ENCODE peak calls at places on chromosomes 2 and 18, in four cellular contexts. F, N, K and S are unnamed samples. For H3K27me3, the result is how much of the 10 kb centered on the place peaks cover.

GRCh38 chr2:145906356-145906755 is 1386.4 kb upstream of the ZEB2 start:
- DNase-seq in N (no peak), F (no peak), K (no peak), S (no peak)

GRCh38 chr2:69013837-69014796 is 1.1 kb downstream of the ANTXR1 start:
- DNase-seq in F (no peak), N (no peak), K (no peak), S (peak)

GRCh38 chr2:121504316-121504715 is 26.4 kb upstream of the RNU4ATAC start:
- DNase-seq in K (no peak), F (no peak), N (no peak), S (no peak)

GRCh38 chr18:36630917-36631316 is 197.9 kb downstream of the TPGS2 start:
- DNase-seq in N (no peak), F (no peak), K (no peak), S (no peak)

GRCh38 chr2:181607629-181608627 is 49.0 kb downstream of the CERKL start:
- DNase-seq in K (no peak), N (no peak), F (no peak), S (no peak)

GRCh38 chr2:168247341-168248305 is at the start of gene STK39:
- DNase-seq in N (peak), F (peak), K (peak), S (peak)

GRCh38 chr2:227214622-227215041 is 50.2 kb downstream of the COL4A3 start:
- DNase-seq in K (no peak), F (no peak), N (no peak), S (no peak)

GRCh38 chr18:4017479-4017878 is 437.6 kb downstream of the DLGAP1 start:
- DNase-seq in K (no peak), F (no peak), N (no peak), S (no peak)

GRCh38 chr18:58605027-58606020 is 23.6 kb downstream of the ALPK2 start:
- DNase-seq in K (no peak), F (no peak), N (no peak), S (no peak)

GRCh38 chr2:225076125-225076524 is 33.9 kb upstream of the DOCK10 start:
- DNase-seq in K (no peak), F (no peak), N (no peak), S (no peak)

GRCh38 chr2:85066874-85067351 is 66.3 kb upstream of the TCF7L1 start:
- DNase-seq in F (peak), K (peak), N (peak), S (peak)

GRCh38 chr2:46198931-46199330 is 98.3 kb upstream of the EPAS1 start:
- DNase-seq in F (no peak), K (no peak), N (peak), S (no peak)

GRCh38 chr2:102753563-102754159 is 8.2 kb upstream of the TMEM182 start:
- DNase-seq in N (peak), F (peak), K (no peak), S (no peak)

GRCh38 chr18:1047406-1047805 is 142.7 kb downstream of the ADCYAP1 start:
- DNase-seq in K (no peak), F (no peak), N (no peak), S (no peak)

GRCh38 chr2:84495539-84496146 is 20.7 kb upstream of the DNAH6 start:
- DNase-seq in F (no peak), K (no peak), N (no peak), S (no peak)

GRCh38 chr2:26537069-26537825 is 59.3 kb upstream of the OTOF start:
- DNase-seq in N (no peak), F (no peak), K (no peak), S (no peak)

GRCh38 chr18:74796928-74797576 is 199.4 kb downstream of the ZNF407 start:
- DNase-seq in K (no peak), N (peak), F (no peak), S (no peak)

GRCh38 chr2:122020377-122020776 is 264.9 kb downstream of the TSN start:
- DNase-seq in F (no peak), K (no peak), N (no peak), S (no peak)

GRCh38 chr2:239789711-239790110 is 235.4 kb downstream of the NDUFA10 start:
- DNase-seq in N (no peak), F (peak), K (no peak), S (no peak)

GRCh38 chr2:97005353-97005752 is 19.0 kb upstream of the FAM178B start:
- DNase-seq in F (no peak), N (no peak), K (no peak), S (no peak)

GRCh38 chr2:105517814-105518705 is 119.2 kb upstream of the FHL2 start:
- DNase-seq in N (peak), F (peak), K (peak), S (peak)

GRCh38 chr2:158056875-158057274 is 44.8 kb upstream of the UPP2 start:
- DNase-seq in K (no peak), F (no peak), N (no peak), S (no peak)

GRCh38 chr2:85589982-85590791 is 5.4 kb upstream of the RNF181 start:
- DNase-seq in F (peak), N (peak), K (peak), S (no peak)

GRCh38 chr2:74835831-74836674 is 2.1 kb downstream of the HK2 start:
- DNase-seq in N (no peak), K (no peak), F (no peak), S (no peak)

GRCh38 chr2:238060096-238060541 is 682 bp upstream of the SCLY start:
- DNase-seq in F (no peak), N (no peak), K (no peak), S (no peak)

GRCh38 chr2:139142252-139142651 is 362.1 kb upstream of the NXPH2 start:
- DNase-seq in K (no peak), F (no peak), N (no peak), S (no peak)

GRCh38 chr2:133972786-133973185 is 281.1 kb upstream of the MGAT5 start:
- DNase-seq in F (peak), N (peak), K (no peak), S (peak)

GRCh38 chr2:218343591-218343990 is 13.1 kb upstream of the CATIP start:
- DNase-seq in F (no peak), N (no peak), K (no peak), S (no peak)

GRCh38 chr2:85288244-85288725 is 39.5 kb downstream of the TGOLN2 start:
- DNase-seq in N (no peak), F (no peak), K (peak), S (no peak)

GRCh38 chr2:150584081-150584480 is 96.6 kb upstream of the RND3 start:
- DNase-seq in N (no peak), F (no peak), K (no peak), S (no peak)

GRCh38 chr18:12904012-12904516 is 20.0 kb upstream of the PTPN2 start:
- DNase-seq in N (no peak), F (no peak), K (no peak), S (peak)

GRCh38 chr2:128631698-128632490 is 313.2 kb upstream of the HS6ST1 start:
- DNase-seq in F (no peak), N (no peak), K (no peak), S (peak)

GRCh38 chr18:51721388-51721787 is 523.9 kb upstream of the MEX3C start:
- DNase-seq in F (no peak), K (no peak), N (no peak), S (no peak)

GRCh38 chr2:186535861-186536260 is 49.8 kb downstream of the ZC3H15 start:
- DNase-seq in N (no peak), F (no peak), K (no peak), S (no peak)

GRCh38 chr2:186135697-186136096 is 350.4 kb upstream of the ZC3H15 start:
- DNase-seq in K (no peak), F (no peak), N (no peak), S (no peak)

DNA sequence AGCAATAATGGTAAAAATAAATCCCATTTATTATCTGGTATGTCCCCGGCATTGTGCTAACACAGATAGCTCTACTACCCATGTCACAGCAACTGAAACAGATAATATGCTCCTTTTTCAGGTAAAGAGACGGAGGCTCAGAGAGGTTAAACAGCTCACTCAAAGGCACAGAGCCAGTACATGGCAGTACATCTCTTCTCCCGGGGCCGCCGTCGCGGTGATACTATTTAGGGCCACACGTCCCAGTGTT is 693 bp upstream of the PDK1 start:
- DNase-seq in N (no peak), K (no peak), F (no peak), S (no peak)
- H3K4me3 ChIP-seq in N (peak), K (peak), F (peak), S (peak)

GRCh38 chr2:47562548-47562947 is 159.6 kb downstream of the MSH2 start:
- DNase-seq in N (no peak), K (no peak), F (no peak), S (no peak)

GRCh38 chr2:47561371-47561770 is 158.4 kb downstream of the MSH2 start:
- DNase-seq in K (no peak), N (no peak), F (no peak), S (no peak)

GRCh38 chr2:47561906-47562305 is 158.9 kb downstream of the MSH2 start:
- DNase-seq in F (no peak), N (no peak), K (no peak), S (no peak)

GRCh38 chr2:47566207-47566858 is 163.4 kb downstream of the MSH2 start:
- DNase-seq in F (no peak), N (no peak), K (no peak), S (no peak)

DNA sequence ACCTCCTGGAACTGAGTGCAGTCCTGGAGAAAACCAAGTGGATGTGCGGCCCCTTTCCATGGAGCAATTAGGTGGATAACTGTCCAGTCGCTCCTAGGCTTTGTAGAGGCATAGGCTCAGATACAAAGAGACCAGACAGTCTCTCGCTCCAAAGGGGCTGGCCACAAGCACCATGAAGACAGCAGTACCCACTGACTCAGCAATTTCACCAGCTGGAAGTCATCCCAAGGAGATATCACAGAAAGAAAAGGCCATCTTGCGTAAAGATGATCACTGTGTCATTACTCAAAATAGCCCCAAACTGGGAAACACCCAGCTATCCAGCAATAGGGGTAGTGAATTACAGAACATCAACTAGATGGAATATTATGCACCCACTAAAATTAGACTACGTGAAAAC is 161.2 kb downstream of the MSH2 start:
- DNase-seq in K (no peak), N (no peak), F (no peak), S (no peak)
- H3K27me3 ChIP-seq in K (under half), N (under half), F (under half), S (under half)

GRCh38 chr18:35141567-35142269 is 99.1 kb upstream of the ZNF397 start:
- DNase-seq in N (no peak), K (no peak), F (no peak), S (no peak)
- H3K27ac ChIP-seq in N (no peak), K (no peak), F (no peak), S (no peak)

DNA sequence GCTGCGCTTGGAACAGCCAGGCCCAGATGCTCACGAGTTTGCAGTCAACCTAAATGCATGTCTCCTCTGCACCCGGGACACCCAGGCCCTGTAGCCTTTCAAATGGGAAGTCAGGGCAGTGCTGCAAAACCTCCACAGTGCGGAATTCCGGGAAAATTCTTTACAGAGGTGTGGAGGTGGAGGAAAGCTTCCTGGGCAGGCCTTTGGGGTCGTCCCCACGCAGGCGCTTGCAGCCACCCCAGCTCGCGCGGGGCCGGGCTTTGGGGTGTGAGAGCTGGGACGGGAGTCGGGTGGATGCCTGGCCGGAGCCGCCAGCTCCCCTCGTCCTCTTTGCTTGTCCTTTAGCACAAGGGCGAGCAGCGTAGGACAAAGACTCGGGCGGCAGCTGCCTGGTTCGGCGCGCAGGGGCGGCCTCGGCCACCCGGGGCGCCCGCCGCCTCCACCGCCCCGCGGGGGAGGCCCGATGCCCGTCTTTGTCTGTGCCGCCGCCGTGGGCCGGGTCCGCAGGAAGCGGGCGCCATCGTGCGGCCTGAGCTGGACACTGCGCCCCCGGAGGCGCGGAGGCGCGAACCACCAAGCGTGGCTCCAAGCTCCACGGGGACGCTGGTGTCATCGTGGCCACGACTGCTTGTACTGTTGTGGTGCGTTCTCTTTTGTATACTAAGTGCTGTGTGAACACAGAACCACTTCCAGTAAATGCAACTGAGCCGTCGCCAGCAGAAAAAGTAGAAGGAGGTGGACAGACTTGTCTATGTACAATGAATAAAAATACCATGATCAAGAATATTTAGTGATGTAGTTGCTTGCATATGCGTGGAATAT is 28.2 kb upstream of the BCL11A start:
- DNase-seq in N (peak), F (peak), K (peak), S (peak)
- H3K4me3 ChIP-seq in N (peak), F (peak), K (peak), S (no peak)

GRCh38 chr2:72147971-72148369 is 308 bp upstream of the CYP26B1 start:
- DNase-seq in F (no peak), K (no peak), N (no peak), S (no peak)
- H3K27me3 ChIP-seq in F (under half), K (under half), N (under half), S (under half)

GRCh38 chr2:34806891-34807290 is 1207.8 kb upstream of the FAM98A start:
- DNase-seq in K (no peak), F (no peak), N (no peak), S (no peak)
- H3K27ac ChIP-seq in K (no peak), F (no peak), N (no peak), S (no peak)

DNA sequence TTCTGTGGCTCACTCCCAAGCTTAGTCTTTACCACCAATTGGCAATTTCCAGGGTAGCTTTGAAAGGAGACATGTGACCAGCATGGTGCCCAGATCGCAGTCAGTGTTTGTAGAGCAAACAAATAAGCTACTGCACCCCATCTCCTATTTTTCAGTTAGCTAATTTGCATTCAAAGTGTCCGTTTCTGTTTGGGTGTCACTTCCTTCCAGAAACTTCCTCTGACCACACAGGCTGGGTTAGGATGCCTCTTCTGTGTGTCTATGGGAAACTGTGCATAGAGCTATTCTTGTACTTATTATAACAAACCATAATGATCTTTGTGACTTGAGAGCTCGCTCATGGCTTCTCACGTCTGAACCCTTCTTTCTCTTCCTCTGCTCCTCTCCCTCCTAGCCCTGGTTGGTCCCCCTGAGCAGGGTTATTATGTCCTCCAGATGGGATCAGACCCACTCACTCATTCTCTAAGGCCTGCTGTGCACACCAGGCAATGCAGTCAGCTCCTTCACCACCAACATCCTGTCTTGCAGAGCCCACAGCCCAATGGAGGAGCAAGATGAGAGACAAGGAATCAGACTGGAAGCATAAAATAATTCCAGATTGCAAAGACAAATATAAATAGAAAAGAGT is 101.2 kb upstream of the ALK start:
- DNase-seq in F (no peak), N (no peak), K (no peak), S (no peak)
- H3K4me3 ChIP-seq in F (no peak), N (no peak), K (no peak), S (no peak)

GRCh38 chr18:46764586-46764985 is 7.7 kb upstream of the ST8SIA5 start:
- DNase-seq in F (no peak), N (no peak), K (no peak), S (no peak)
- H3K27me3 ChIP-seq in F (under half), N (under half), K (under half), S (under half)